ENCODE peak calls at places on chromosome 22, in eight cellular contexts. W, T, B, P, R, X, M and A are unnamed samples.

GRCh38 chr22:24952837-24953293 is 349 bp downstream of the KIAA1671 start:
- DNase-seq in M (peak), R (peak), T (peak), X (peak), W (no peak), B (no peak), P (peak), A (no peak)

GRCh38 chr22:30871391-30872281 is 96.9 kb downstream of the MORC2 start:
- DNase-seq in B (no peak), P (no peak), X (no peak), M (no peak), R (no peak), T (no peak), W (no peak), A (peak)

GRCh38 chr22:42114721-42115120 is 15.9 kb downstream of the CYP2D6 start:
- DNase-seq in R (no peak), B (no peak), P (no peak), X (no peak), W (no peak), M (no peak), T (no peak), A (no peak)

GRCh38 chr22:25759825-25760231 is 17.8 kb downstream of the MYO18B start:
- DNase-seq in B (no peak), M (peak), R (peak), T (no peak), P (no peak), W (peak), X (peak), A (no peak)

GRCh38 chr22:16960884-16961249 is 47.2 kb downstream of the GAB4 start:
- DNase-seq in P (no peak), M (no peak), W (no peak), X (no peak), B (no peak), T (no peak), R (no peak), A (no peak)

GRCh38 chr22:36026741-36027140 is 1.9 kb downstream of the RBFOX2 start:
- DNase-seq in P (no peak), B (no peak), M (no peak), X (peak), W (no peak), T (no peak), R (no peak), A (no peak)

GRCh38 chr22:25564979-25565677 is 653 bp downstream of the GRK3 start:
- DNase-seq in M (peak), X (peak), B (no peak), R (no peak), W (no peak), P (no peak), T (no peak), A (no peak)

GRCh38 chr22:16955678-16956210 is 52.3 kb downstream of the GAB4 start:
- DNase-seq in T (no peak), W (no peak), M (no peak), X (no peak), B (no peak), P (no peak), R (no peak), A (no peak)

GRCh38 chr22:29266564-29267461 is 968 bp downstream of the RHBDD3 start:
- DNase-seq in B (no peak), T (no peak), X (no peak), P (no peak), R (no peak), W (no peak), M (no peak), A (no peak)

GRCh38 chr22:23532756-23533155 is 47.3 kb downstream of the IGLL1 start:
- DNase-seq in P (no peak), R (no peak), M (no peak), T (no peak), B (peak), W (no peak), X (no peak), A (no peak)

GRCh38 chr22:42967933-42968332 is 47.0 kb downstream of the PACSIN2 start:
- DNase-seq in X (no peak), P (no peak), M (no peak), T (peak), B (no peak), W (no peak), R (no peak), A (no peak)

GRCh38 chr22:27603823-27604190 is 197.7 kb downstream of the MN1 start:
- DNase-seq in P (no peak), W (no peak), X (no peak), B (no peak), M (no peak), R (no peak), T (no peak), A (no peak)

GRCh38 chr22:44347098-44347497 is 34.3 kb upstream of the SHISAL1 start:
- DNase-seq in B (no peak), M (no peak), R (no peak), P (no peak), X (no peak), W (no peak), T (no peak), A (no peak)

GRCh38 chr22:45775569-45776312 is 104.1 kb downstream of the ATXN10 start:
- DNase-seq in X (no peak), T (no peak), R (no peak), P (no peak), M (no peak), W (no peak), B (no peak), A (no peak)

GRCh38 chr22:20261848-20262581 is 6.1 kb downstream of the RTN4R start:
- DNase-seq in P (no peak), X (no peak), M (no peak), W (no peak), R (no peak), T (no peak), B (no peak), A (no peak)

GRCh38 chr22:19810381-19811141 is 44.1 kb downstream of the GNB1L start:
- DNase-seq in B (no peak), T (no peak), M (no peak), X (no peak), P (no peak), W (no peak), R (no peak), A (no peak)

GRCh38 chr22:17201285-17201945 is 17.8 kb downstream of the ADA2 start:
- DNase-seq in R (no peak), P (no peak), B (no peak), M (no peak), W (peak), X (no peak), T (no peak), A (no peak)

GRCh38 chr22:24592144-24592845 is 578 bp downstream of the LRRC75B start:
- DNase-seq in W (no peak), R (peak), T (no peak), M (no peak), P (no peak), X (no peak), B (peak), A (no peak)

GRCh38 chr22:28984482-28985158 is 77.0 kb downstream of the C22orf31 start:
- DNase-seq in X (no peak), R (no peak), B (no peak), T (no peak), W (no peak), M (no peak), P (no peak), A (no peak)

GRCh38 chr22:43188829-43189545 is 2.1 kb upstream of the TTLL12 start:
- DNase-seq in T (no peak), W (no peak), M (no peak), B (no peak), X (no peak), P (no peak), R (no peak), A (no peak)

GRCh38 chr22:46122511-46122971 is 27.8 kb upstream of the PPARA start:
- DNase-seq in T (peak), W (no peak), P (peak), X (no peak), B (peak), M (peak), R (peak), A (peak)

GRCh38 chr22:36419177-36419911 is 31.6 kb upstream of the MYH9 start:
- DNase-seq in T (no peak), B (no peak), R (no peak), W (peak), M (peak), P (peak), X (no peak), A (no peak)

GRCh38 chr22:46581580-46582244 is 38.5 kb upstream of the GRAMD4 start:
- DNase-seq in X (no peak), P (peak), T (no peak), R (no peak), W (no peak), B (no peak), M (no peak), A (no peak)

GRCh38 chr22:36985490-36985889 is 33.8 kb downstream of the TST start:
- DNase-seq in W (no peak), R (no peak), P (no peak), X (no peak), B (no peak), T (no peak), M (peak), A (no peak)

GRCh38 chr22:37019309-37020191 is at the start of the genes MPST and TST:
- DNase-seq in B (peak), R (peak), P (peak), X (no peak), T (peak), W (no peak), M (peak), A (peak)

GRCh38 chr22:23772315-23773246 is at the start of gene MMP11:
- DNase-seq in M (peak), P (peak), T (peak), X (no peak), B (peak), R (peak), W (no peak), A (no peak)

GRCh38 chr22:46569848-46570695 is 32.7 kb upstream of the CELSR1 start:
- DNase-seq in P (no peak), X (no peak), W (no peak), M (no peak), B (no peak), R (no peak), T (no peak), A (no peak)

GRCh38 chr22:38347181-38347943 is 30.1 kb upstream of the CSNK1E start:
- DNase-seq in R (no peak), M (no peak), X (no peak), W (no peak), P (no peak), T (peak), B (no peak), A (peak)

GRCh38 chr22:20867179-20868099 is 8.6 kb downstream of the SNAP29 start:
- DNase-seq in T (peak), P (peak), M (no peak), X (no peak), B (no peak), R (no peak), W (no peak), A (no peak)

GRCh38 chr22:17120281-17120680 is 879 bp downstream of the TMEM121B start:
- DNase-seq in T (peak), W (no peak), X (no peak), B (no peak), R (peak), M (peak), P (no peak), A (peak)

GRCh38 chr22:38221908-38222796 is 20.4 kb downstream of the MAFF start:
- DNase-seq in R (no peak), T (no peak), M (no peak), X (no peak), B (no peak), W (no peak), P (no peak), A (no peak)

GRCh38 chr22:28442264-28442950 is 237.2 kb downstream of the TTC28 start:
- DNase-seq in M (peak), T (peak), P (peak), R (peak), W (peak), B (no peak), X (peak), A (peak)

GRCh38 chr22:46096051-46096450 is 54.3 kb upstream of the PPARA start:
- DNase-seq in P (no peak), X (no peak), T (no peak), M (no peak), B (no peak), R (no peak), W (no peak), A (no peak)

GRCh38 chr22:41504397-41504796 is 35.5 kb downstream of the ACO2 start:
- DNase-seq in R (peak), X (no peak), T (no peak), M (peak), B (no peak), W (no peak), P (no peak), A (no peak)

GRCh38 chr22:27260087-27260730 is 541.3 kb downstream of the MN1 start:
- DNase-seq in W (no peak), T (no peak), M (no peak), P (no peak), B (no peak), X (no peak), R (no peak), A (no peak)

GRCh38 chr22:21009638-21010425 is 5.1 kb upstream of the P2RX6 start:
- DNase-seq in P (no peak), W (no peak), T (peak), R (no peak), X (peak), M (peak), B (no peak), A (peak)

GRCh38 chr22:16563555-16564520 is 28.8 kb downstream of the CCT8L2 start:
- DNase-seq in R (no peak), M (no peak), T (no peak), W (no peak), P (no peak), B (no peak), X (no peak), A (no peak)

GRCh38 chr22:46399625-46400024 is 64.1 kb downstream of the TRMU start:
- DNase-seq in X (no peak), W (no peak), P (no peak), B (no peak), R (no peak), M (no peak), T (no peak), A (no peak)

GRCh38 chr22:46007003-46007847 is 30.3 kb upstream of the WNT7B start:
- DNase-seq in W (no peak), B (no peak), M (peak), P (no peak), T (peak), R (peak), X (peak), A (no peak)

GRCh38 chr22:39529487-39529851 is 3.1 kb downstream of the RPS19BP1 start:
- DNase-seq in B (no peak), W (no peak), X (no peak), P (no peak), M (no peak), T (no peak), R (no peak), A (no peak)
- TF ChIP-seq CTCF in B (no peak), W (no peak), X (no peak), P (no peak), M (no peak), T (no peak), R (no peak), A (peak)

DNA sequence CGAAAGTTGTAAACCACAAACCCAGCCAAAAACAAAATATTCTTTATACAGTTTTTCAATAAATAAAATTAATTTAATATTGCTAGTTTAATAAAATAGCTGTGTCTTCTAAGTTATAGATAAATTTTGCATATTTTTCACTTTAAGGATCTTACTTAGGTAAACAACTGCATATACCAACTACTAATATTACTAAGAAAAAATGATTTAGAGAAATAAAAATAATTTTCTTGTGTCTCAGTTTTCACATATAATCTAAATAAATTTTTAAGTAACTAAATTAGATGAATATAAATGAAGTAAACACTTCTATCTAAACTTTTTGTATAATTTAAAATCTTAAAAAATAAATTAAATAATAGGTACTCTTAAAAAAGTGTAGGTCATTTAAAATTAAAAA is 67.1 kb upstream of the TOP3B start:
- DNase-seq in R (no peak), M (no peak), W (no peak), P (no peak), B (no peak), X (no peak), T (no peak), A (no peak)
- TF ChIP-seq CTCF in R (no peak), M (no peak), W (no peak), P (no peak), B (no peak), X (no peak), T (no peak), A (no peak)

DNA sequence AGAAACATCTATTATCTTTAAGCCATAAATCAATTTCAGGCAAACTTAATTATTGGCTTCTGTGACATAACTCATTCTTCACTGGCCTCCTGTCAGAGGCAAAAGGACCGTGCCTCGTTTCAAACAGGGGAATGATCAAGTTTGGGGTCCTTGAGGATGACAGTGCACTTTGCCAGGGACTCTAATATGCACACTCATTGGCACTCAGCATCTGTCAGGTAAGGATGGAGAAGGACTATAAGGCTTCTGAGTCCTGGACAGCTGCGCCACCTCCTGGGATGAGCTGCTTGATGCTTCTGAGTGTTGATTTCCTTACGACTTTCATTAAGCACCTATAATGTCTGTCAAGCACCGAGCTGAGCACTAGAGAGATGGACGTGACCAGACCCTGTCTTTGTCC is 20.2 kb downstream of the BPIFC start:
- DNase-seq in X (peak), W (no peak), M (peak), T (no peak), R (peak), P (no peak), B (no peak), A (no peak)
- TF ChIP-seq CTCF in X (peak), W (no peak), M (peak), T (no peak), R (peak), P (no peak), B (peak), A (no peak)

GRCh38 chr22:39388261-39389011 is 11.1 kb upstream of the TAB1 start:
- DNase-seq in B (peak), R (peak), X (peak), T (peak), M (peak), W (peak), P (peak), A (peak)

GRCh38 chr22:39383841-39384625 is 15.5 kb upstream of the TAB1 start:
- DNase-seq in T (no peak), R (no peak), M (peak), X (peak), W (no peak), B (no peak), P (no peak), A (no peak)

GRCh38 chr22:39381930-39382329 is 17.6 kb upstream of the TAB1 start:
- DNase-seq in X (no peak), M (no peak), R (no peak), P (no peak), T (no peak), B (no peak), W (no peak), A (no peak)

GRCh38 chr22:39382410-39382809 is 17.2 kb upstream of the TAB1 start:
- DNase-seq in T (no peak), W (no peak), P (no peak), M (no peak), X (no peak), R (no peak), B (no peak), A (no peak)

GRCh38 chr22:39384750-39385480 is 14.7 kb upstream of the TAB1 start:
- DNase-seq in B (no peak), T (no peak), W (no peak), P (no peak), R (no peak), M (peak), X (peak), A (no peak)
- TF ChIP-seq CTCF in B (peak), T (no peak), W (peak), P (no peak), R (no peak), M (peak), X (peak), A (no peak)

GRCh38 chr22:50221410-50222300 is 20.8 kb downstream of the SELENOO start:
- DNase-seq in W (no peak), R (no peak), P (no peak), T (no peak), M (no peak), B (no peak), X (no peak), A (no peak)
- TF ChIP-seq CTCF in W (no peak), R (no peak), P (no peak), T (no peak), M (no peak), B (no peak), X (peak), A (no peak)

GRCh38 chr22:33519140-33519973 is 400.9 kb downstream of the LARGE1 start:
- DNase-seq in W (peak), X (peak), T (no peak), P (peak), M (no peak), B (peak), R (no peak), A (no peak)
- TF ChIP-seq CTCF in W (peak), X (peak), T (no peak), P (peak), M (no peak), B (peak), R (no peak), A (peak)

GRCh38 chr22:49550766-49551362 is 276.8 kb downstream of the BRD1 start:
- DNase-seq in W (no peak), T (no peak), P (no peak), R (no peak), B (no peak), M (no peak), X (no peak), A (no peak)

GRCh38 chr22:49549851-49550430 is 277.7 kb downstream of the BRD1 start:
- DNase-seq in T (no peak), B (no peak), M (no peak), W (no peak), R (no peak), P (no peak), X (no peak), A (no peak)

GRCh38 chr22:49553076-49553475 is 274.6 kb downstream of the BRD1 start:
- DNase-seq in R (no peak), T (no peak), W (no peak), P (no peak), M (no peak), B (no peak), X (no peak), A (no peak)

GRCh38 chr22:49551897-49552659 is 275.6 kb downstream of the BRD1 start:
- DNase-seq in M (no peak), B (no peak), T (no peak), P (no peak), W (no peak), R (no peak), X (no peak), A (no peak)

GRCh38 chr22:49551446-49551845 is 276.2 kb downstream of the BRD1 start:
- DNase-seq in W (no peak), P (no peak), T (no peak), X (no peak), R (no peak), B (no peak), M (no peak), A (no peak)
- TF ChIP-seq CTCF in W (no peak), P (no peak), T (no peak), X (no peak), R (no peak), B (no peak), M (no peak), A (no peak)